ENCODE peak calls at places on chromosomes 1 and 21, in four cellular contexts. Z is left lung, D is adrenal gland, B is A549. A is an unnamed sample.

GRCh38 chr1:32101233-32101681 is 6.6 kb upstream of the KPNA6 start:
- DNase-seq in D (no peak), B (no peak), Z (no peak), A (no peak)

GRCh38 chr1:42424201-42424600 is 31.6 kb downstream of the ZMYND12 start:
- DNase-seq in B (no peak), D (no peak), Z (no peak), A (no peak)

GRCh38 chr1:2617981-2618470 is 14.8 kb downstream of the MMEL1 start:
- DNase-seq in D (no peak), Z (no peak), B (no peak), A (no peak)

GRCh38 chr21:7947422-7947821 is 2574.0 kb upstream of the TPTE start:
- DNase-seq in D (no peak), B (no peak), Z (no peak), A (no peak)

GRCh38 chr1:207407655-207408256 is 46.4 kb upstream of the CR2 start:
- DNase-seq in B (no peak), Z (no peak), D (no peak), A (no peak)

GRCh38 chr21:35138665-35139381 is 89.7 kb upstream of the RUNX1 start:
- DNase-seq in Z (no peak), B (no peak), D (no peak), A (no peak)

GRCh38 chr1:231626535-231626950 is at the start of gene DISC1:
- DNase-seq in Z (peak), B (peak), D (peak), A (peak)

GRCh38 chr1:20100632-20101355 is 18.5 kb downstream of the PLA2G2D start:
- DNase-seq in B (peak), D (peak), Z (no peak), A (peak)

GRCh38 chr1:56376188-56376984 is 203.0 kb downstream of the PLPP3 start:
- DNase-seq in D (no peak), Z (peak), B (no peak), A (no peak)

GRCh38 chr1:37575692-37576091 is 19.0 kb downstream of the DNALI1 start:
- DNase-seq in Z (no peak), B (no peak), D (no peak), A (no peak)

GRCh38 chr1:36735939-36736730 is 253.4 kb upstream of the CSF3R start:
- DNase-seq in B (no peak), D (no peak), Z (no peak), A (no peak)

GRCh38 chr1:92571578-92571977 is 84.9 kb upstream of the GFI1 start:
- DNase-seq in Z (no peak), B (no peak), D (no peak), A (no peak)

GRCh38 chr1:217718873-217719272 is 87.7 kb downstream of the SPATA17 start:
- DNase-seq in B (peak), Z (no peak), D (no peak), A (no peak)

GRCh38 chr1:218249757-218250156 is 35.3 kb upstream of the RRP15 start:
- DNase-seq in Z (no peak), B (no peak), D (no peak), A (no peak)

GRCh38 chr21:34198232-34199120 is 125.1 kb downstream of the MRPS6 start:
- DNase-seq in Z (no peak), B (no peak), D (no peak), A (no peak)

GRCh38 chr1:241842565-241842964 is 5.4 kb upstream of the EXO1 start:
- DNase-seq in D (no peak), Z (no peak), B (no peak), A (no peak)

GRCh38 chr1:37845781-37846180 is 13.6 kb downstream of the MTF1 start:
- DNase-seq in Z (no peak), D (no peak), B (no peak), A (no peak)

GRCh38 chr1:33147275-33147996 is 34.4 kb downstream of the TRIM62 start:
- DNase-seq in B (no peak), D (no peak), Z (no peak), A (no peak)

GRCh38 chr1:33148615-33149014 is 33.2 kb downstream of the TRIM62 start:
- DNase-seq in Z (no peak), D (no peak), B (no peak), A (no peak)

GRCh38 chr1:33146038-33146437 is 35.8 kb downstream of the TRIM62 start:
- DNase-seq in D (no peak), B (no peak), Z (no peak), A (no peak)

GRCh38 chr1:33149453-33150190 is 32.2 kb downstream of the TRIM62 start:
- DNase-seq in B (no peak), Z (peak), D (no peak), A (peak)

GRCh38 chr1:33147997-33148314 is 33.9 kb downstream of the TRIM62 start:
- DNase-seq in D (no peak), B (peak), Z (no peak), A (no peak)
- TF ChIP-seq CTCF in D (no peak), B (peak), Z (no peak), A (no peak)

GRCh38 chr1:175192630-175193338 is at the start of gene KIAA0040:
- DNase-seq in Z (peak), B (peak), D (peak), A (peak)
- H3K27ac ChIP-seq in Z (peak), B (peak), D (peak), A (peak)

GRCh38 chr21:39809936-39810335 is 57.3 kb upstream of the PCP4 start:
- DNase-seq in D (no peak), B (no peak), Z (no peak), A (no peak)

GRCh38 chr21:39803393-39803792 is 58.4 kb downstream of the IGSF5 start:
- DNase-seq in B (no peak), D (no peak), Z (no peak), A (no peak)

GRCh38 chr21:39805983-39806382 is 61.0 kb downstream of the IGSF5 start:
- DNase-seq in B (no peak), Z (no peak), D (no peak), A (no peak)

GRCh38 chr21:39804264-39804663 is 59.3 kb downstream of the IGSF5 start:
- DNase-seq in B (no peak), Z (no peak), D (no peak), A (no peak)

DNA sequence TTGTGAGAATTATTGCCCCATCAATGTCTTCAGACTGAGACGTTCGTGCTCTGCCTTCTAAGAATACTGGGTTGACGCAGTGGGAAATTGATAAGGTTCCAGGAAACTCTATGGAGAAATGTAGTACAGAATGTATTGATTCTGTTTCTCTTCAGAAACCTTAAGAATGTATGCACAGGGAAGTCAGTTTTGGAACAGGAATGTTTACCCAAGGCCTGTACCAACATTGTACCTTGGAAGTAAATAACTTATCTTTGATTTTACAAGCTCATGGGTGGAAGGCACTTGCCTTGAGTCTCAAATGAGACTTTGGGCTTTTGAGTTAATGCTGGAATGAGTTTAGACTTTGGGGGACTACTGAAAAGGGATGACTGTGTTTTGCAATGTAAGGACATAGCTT is 59.5 kb upstream of the PCP4 start:
- DNase-seq in D (no peak), B (no peak), Z (no peak), A (no peak)
- TF ChIP-seq CTCF in D (no peak), B (no peak), Z (no peak), A (no peak)

GRCh38 chr1:184033711-184034167 is 3.8 kb downstream of the COLGALT2 start:
- DNase-seq in D (no peak), Z (no peak), B (no peak), A (no peak)

GRCh38 chr1:184034761-184035379 is 2.7 kb downstream of the COLGALT2 start:
- DNase-seq in B (no peak), Z (no peak), D (peak), A (no peak)

GRCh38 chr1:184036517-184036949 is 995 bp downstream of the COLGALT2 start:
- DNase-seq in D (peak), Z (no peak), B (peak), A (no peak)

GRCh38 chr1:184037849-184038591 is 492 bp upstream of the COLGALT2 start:
- DNase-seq in D (no peak), Z (no peak), B (no peak), A (no peak)

DNA sequence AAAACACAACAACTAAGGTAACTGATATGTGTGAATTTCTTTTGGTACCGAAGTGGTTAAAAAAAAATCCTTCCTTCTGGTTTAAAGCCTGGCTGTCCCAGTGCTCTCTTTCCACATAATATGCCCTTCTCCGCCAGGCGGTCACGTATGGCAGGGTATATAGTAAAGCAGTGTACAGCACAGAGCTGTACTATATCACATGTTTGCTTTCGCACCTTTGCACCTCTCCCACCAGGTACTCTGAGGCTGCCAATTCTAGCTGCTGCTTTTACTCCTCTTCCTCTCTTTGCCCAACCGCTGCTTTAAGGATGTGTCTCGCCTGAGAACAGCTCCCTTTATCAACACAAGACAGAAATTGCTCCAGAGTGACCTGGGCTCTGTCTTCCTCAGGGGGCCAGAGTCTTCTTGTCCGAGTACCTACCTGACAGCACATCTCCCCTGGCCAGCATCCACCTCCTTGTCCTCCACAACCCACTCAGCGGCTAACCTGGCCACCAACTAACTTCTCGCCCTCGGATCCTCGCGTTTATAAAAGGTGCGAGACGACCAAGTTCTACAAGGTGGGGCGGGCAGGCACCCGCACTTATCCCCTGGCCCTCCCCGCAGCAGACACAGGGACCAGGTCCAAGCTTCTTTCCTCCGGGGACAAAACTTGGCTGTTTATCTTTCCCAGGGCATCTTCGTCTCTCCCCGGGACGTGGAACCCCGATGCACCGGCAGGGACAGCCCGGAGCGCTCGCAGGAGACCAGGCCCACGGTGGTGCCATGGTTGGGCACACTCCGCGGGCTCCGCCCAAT is 1.6 kb downstream of the COLGALT2 start:
- DNase-seq in D (no peak), B (no peak), Z (no peak), A (no peak)
- H3K27ac ChIP-seq in D (peak), B (peak), Z (no peak), A (no peak)

GRCh38 chr1:58155418-58156123 is 391.0 kb downstream of the OMA1 start:
- DNase-seq in D (peak), Z (no peak), B (peak), A (no peak)
- TF ChIP-seq CTCF in D (peak), Z (peak), B (no peak), A (peak)

GRCh38 chr1:194358208-194358581 is 1171.8 kb upstream of the B3GALT2 start:
- DNase-seq in B (no peak), Z (no peak), D (no peak), A (no peak)
- H3K27ac ChIP-seq in B (no peak), Z (no peak), D (no peak), A (no peak)

DNA sequence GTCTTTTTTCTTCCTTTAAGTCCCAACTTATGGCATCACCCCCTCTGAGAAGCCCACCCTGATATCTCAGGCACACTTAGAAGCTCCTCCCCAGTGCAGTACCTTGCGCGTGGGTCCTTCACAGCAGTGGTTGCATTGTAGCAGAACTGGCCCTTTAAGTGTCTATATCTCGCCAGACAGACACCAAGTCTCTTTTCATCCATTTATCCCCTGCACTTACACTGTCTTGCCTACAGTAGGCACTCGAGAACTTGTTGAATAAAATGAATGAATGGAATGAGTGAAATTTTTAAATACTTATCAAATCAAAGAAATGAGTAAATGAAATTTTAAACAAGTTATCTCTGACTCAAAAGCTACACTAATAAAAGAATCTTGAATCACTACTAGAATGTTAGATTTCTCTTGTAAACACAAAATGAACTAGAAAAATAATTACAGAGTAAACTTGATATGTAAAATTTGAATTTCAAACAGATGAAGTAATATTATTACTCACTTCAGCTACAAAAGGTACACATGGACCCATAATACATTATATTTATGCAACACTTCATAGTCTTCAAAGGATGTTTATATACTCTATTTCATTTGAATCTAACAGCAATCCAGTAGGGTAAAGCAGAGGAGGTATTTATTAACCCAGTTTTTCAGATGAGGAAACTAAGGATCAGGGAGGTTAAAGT is 54.7 kb upstream of the MAN1A2 start:
- DNase-seq in Z (no peak), D (peak), B (peak), A (no peak)
- TF ChIP-seq CTCF in Z (peak), D (peak), B (peak), A (peak)

GRCh38 chr1:14516974-14517812 is 81.3 kb upstream of the KAZN start:
- DNase-seq in D (peak), Z (no peak), B (no peak), A (no peak)
- H3K27ac ChIP-seq in D (peak), Z (no peak), B (no peak), A (peak)